ENCODE peak calls at places on chromosomes 7 and 10, in four cellular contexts. X is NCI-H1694 treated with DMSO at 0.1 percent for 48 hours, O is Kasumi-1, H is germinal center. C is an unnamed sample.

GRCh38 chr7:7315851-7316250 is 133.5 kb downstream of the C1GALT1 start:
- DNase-seq in H (no peak), X (no peak), O (no peak), C (no peak)

GRCh38 chr10:46077141-46077554 is 31.1 kb upstream of the MSMB start:
- DNase-seq in O (peak), X (no peak), H (no peak), C (no peak)

GRCh38 chr7:44637788-44638594 is 31.6 kb downstream of the OGDH start:
- DNase-seq in H (peak), X (no peak), O (peak), C (no peak)

GRCh38 chr7:80722596-80723141 is 84.2 kb downstream of the CD36 start:
- DNase-seq in O (no peak), X (no peak), H (no peak), C (no peak)

GRCh38 chr7:74371381-74372059 is 82.2 kb upstream of the GTF2IRD1 start:
- DNase-seq in H (peak), X (no peak), O (no peak), C (no peak)

GRCh38 chr7:104627516-104627915 is 299.1 kb downstream of the LHFPL3 start:
- DNase-seq in H (no peak), X (no peak), O (peak), C (no peak)

GRCh38 chr7:143002856-143003255 is 24.1 kb downstream of the OR9A2 start:
- DNase-seq in O (no peak), X (no peak), H (no peak), C (no peak)

GRCh38 chr10:121221991-121222390 is 370.8 kb downstream of the WDR11 start:
- DNase-seq in O (no peak), X (no peak), H (no peak), C (no peak)

GRCh38 chr10:100504101-100504500 is 15.6 kb downstream of the SEC31B start:
- DNase-seq in X (no peak), H (no peak), O (no peak), C (no peak)

GRCh38 chr7:147775564-147775963 is 815.0 kb upstream of the C7orf33 start:
- DNase-seq in H (no peak), O (no peak), X (no peak), C (no peak)

GRCh38 chr7:803243-803635 is 29.0 kb upstream of the SUN1 start:
- DNase-seq in O (no peak), H (no peak), X (no peak), C (no peak)

GRCh38 chr7:234712-235553 is 42.6 kb downstream of the FAM20C start:
- DNase-seq in O (no peak), X (no peak), H (no peak), C (no peak)

GRCh38 chr7:120898710-120899499 is 41.0 kb upstream of the TSPAN12 start:
- DNase-seq in X (no peak), H (no peak), O (no peak), C (no peak)

GRCh38 chr7:29588900-29589696 is 25.5 kb downstream of the PRR15 start:
- DNase-seq in O (peak), H (peak), X (no peak), C (no peak)

GRCh38 chr7:45679516-45679915 is 105.3 kb downstream of the ADCY1 start:
- DNase-seq in X (no peak), O (no peak), H (no peak), C (no peak)

GRCh38 chr7:28465697-28466096 is 53.4 kb downstream of the CREB5 start:
- DNase-seq in X (no peak), O (no peak), H (no peak), C (no peak)

GRCh38 chr7:84669177-84669732 is 474.7 kb upstream of the SEMA3A start:
- DNase-seq in H (no peak), O (peak), X (no peak), C (no peak)

GRCh38 chr7:132276252-132276651 is 300.0 kb downstream of the PLXNA4 start:
- DNase-seq in O (no peak), H (no peak), X (no peak), C (no peak)

GRCh38 chr10:63438506-63439498 is 27.0 kb downstream of the JMJD1C start:
- DNase-seq in O (no peak), H (no peak), X (no peak), C (no peak)

GRCh38 chr7:27808626-27809025 is 68.7 kb downstream of the TAX1BP1 start:
- DNase-seq in O (no peak), H (no peak), X (no peak), C (no peak)

GRCh38 chr10:5942471-5942870 is 34.9 kb downstream of the IL15RA start:
- DNase-seq in H (no peak), O (no peak), X (no peak), C (no peak)

GRCh38 chr10:117165557-117166419 is 27.7 kb upstream of the VAX1 start:
- DNase-seq in X (no peak), H (peak), O (peak), C (no peak)